ENCODE peak calls at places on chromosomes 13 and 19, in five cellular contexts. One of them, this sample, is unnamed.
A peak's percentile ranks its signal among the peaks of the same experiment; 100 is the strongest.

GRCh38 chr13:29937836-29938235 is 87.4 kb upstream of the UBL3 start:
- DNase-seq in neural progenitor cell: no peak
- DNase-seq in mucosa of descending colon: no peak
- DNase-seq in H7: peak; percentile 59
- DNase-seq in lower lobe of right lung: no peak
- DNase-seq in this sample: no peak

GRCh38 chr19:49567722-49568454 is 12.5 kb downstream of the NOSIP start:
- DNase-seq in H7: peak; percentile 16
- DNase-seq in mucosa of descending colon: peak; percentile 72
- DNase-seq in lower lobe of right lung: no peak
- DNase-seq in neural progenitor cell: no peak
- DNase-seq in this sample: peak; percentile 52

GRCh38 chr13:60572003-60572792 is 175.2 kb downstream of the TDRD3 start:
- DNase-seq in lower lobe of right lung: no peak
- DNase-seq in H7: peak; percentile 57
- DNase-seq in neural progenitor cell: peak; percentile 20
- DNase-seq in mucosa of descending colon: peak; percentile 11
- DNase-seq in this sample: no peak

GRCh38 chr19:31332096-31332495 is 17.1 kb downstream of the TSHZ3 start:
- DNase-seq in lower lobe of right lung: no peak
- DNase-seq in neural progenitor cell: no peak
- DNase-seq in mucosa of descending colon: no peak
- DNase-seq in H7: no peak
- DNase-seq in this sample: no peak

GRCh38 chr13:79997244-79997643 is 343.7 kb downstream of the SPRY2 start:
- DNase-seq in H7: no peak
- DNase-seq in lower lobe of right lung: no peak
- DNase-seq in mucosa of descending colon: no peak
- DNase-seq in neural progenitor cell: no peak
- DNase-seq in this sample: no peak

GRCh38 chr13:67827992-67828391 is 597.9 kb upstream of the PCDH9 start:
- DNase-seq in neural progenitor cell: no peak
- DNase-seq in H7: no peak
- DNase-seq in mucosa of descending colon: no peak
- DNase-seq in lower lobe of right lung: no peak
- DNase-seq in this sample: no peak

GRCh38 chr13:44904982-44905381 is 84.3 kb downstream of the NUFIP1 start:
- DNase-seq in H7: no peak
- DNase-seq in lower lobe of right lung: no peak
- DNase-seq in mucosa of descending colon: peak; percentile 45
- DNase-seq in neural progenitor cell: no peak
- DNase-seq in this sample: peak; percentile 89

GRCh38 chr19:44003461-44004134 is 841 bp downstream of the ZNF230 start:
- DNase-seq in mucosa of descending colon: peak; percentile 13
- DNase-seq in neural progenitor cell: peak; percentile 33
- DNase-seq in H7: peak; percentile 13
- DNase-seq in lower lobe of right lung: peak; percentile 45
- DNase-seq in this sample: peak; percentile 12

GRCh38 chr19:3585301-3586123 is at the start of gene GIPC3:
- DNase-seq in neural progenitor cell: no peak
- DNase-seq in H7: peak; percentile 86
- DNase-seq in mucosa of descending colon: no peak
- DNase-seq in lower lobe of right lung: no peak
- DNase-seq in this sample: peak; percentile 43

GRCh38 chr13:67258482-67258881 is 28.3 kb upstream of the PCDH9 start:
- DNase-seq in neural progenitor cell: peak; percentile 22
- DNase-seq in mucosa of descending colon: no peak
- DNase-seq in lower lobe of right lung: no peak
- DNase-seq in H7: peak; percentile 7
- DNase-seq in this sample: no peak

GRCh38 chr19:16262618-16263017 is 62.0 kb upstream of the KLF2 start:
- DNase-seq in lower lobe of right lung: no peak
- DNase-seq in mucosa of descending colon: peak; percentile 60
- DNase-seq in H7: peak; percentile 28
- DNase-seq in neural progenitor cell: no peak
- DNase-seq in this sample: no peak

GRCh38 chr13:48570225-48570828 is 37.4 kb upstream of the RCBTB2 start:
- DNase-seq in H7: no peak
- DNase-seq in neural progenitor cell: no peak
- DNase-seq in mucosa of descending colon: no peak
- DNase-seq in lower lobe of right lung: peak; percentile 62
- DNase-seq in this sample: no peak

GRCh38 chr19:3046621-3047306 is 15.5 kb downstream of the TLE5 start:
- DNase-seq in neural progenitor cell: peak; percentile 93
- DNase-seq in H7: peak; percentile 96
- DNase-seq in mucosa of descending colon: no peak
- DNase-seq in lower lobe of right lung: peak; percentile 49
- DNase-seq in this sample: no peak

GRCh38 chr19:34430738-34431625 is 2.8 kb downstream of the UBA2 start:
- DNase-seq in lower lobe of right lung: no peak
- DNase-seq in H7: peak; percentile 80
- DNase-seq in mucosa of descending colon: peak; percentile 27
- DNase-seq in neural progenitor cell: peak; percentile 66
- DNase-seq in this sample: peak; percentile 73

GRCh38 chr19:17294051-17294891 is 9.0 kb downstream of the ABHD8 start:
- DNase-seq in neural progenitor cell: peak; percentile 48
- DNase-seq in lower lobe of right lung: peak; percentile 62
- DNase-seq in H7: peak; percentile 97
- DNase-seq in mucosa of descending colon: peak; percentile 62
- DNase-seq in this sample: no peak

GRCh38 chr19:31718041-31718440 is 368.8 kb upstream of the TSHZ3 start:
- DNase-seq in mucosa of descending colon: no peak
- DNase-seq in lower lobe of right lung: no peak
- DNase-seq in H7: no peak
- DNase-seq in neural progenitor cell: no peak
- DNase-seq in this sample: no peak

GRCh38 chr19:29685326-29685725 is 20.1 kb downstream of the PLEKHF1 start:
- DNase-seq in neural progenitor cell: no peak
- DNase-seq in H7: no peak
- DNase-seq in lower lobe of right lung: no peak
- DNase-seq in mucosa of descending colon: no peak
- DNase-seq in this sample: no peak

GRCh38 chr19:2702170-2703076 is at the start of gene GNG7:
- DNase-seq in H7: peak; percentile 100
- DNase-seq in lower lobe of right lung: peak; percentile 96
- DNase-seq in neural progenitor cell: peak; percentile 97
- DNase-seq in mucosa of descending colon: peak; percentile 98
- DNase-seq in this sample: peak; percentile 81

GRCh38 chr13:24692541-24692940 is 12.3 kb downstream of the ATP12A start:
- DNase-seq in lower lobe of right lung: no peak
- DNase-seq in neural progenitor cell: no peak
- DNase-seq in mucosa of descending colon: no peak
- DNase-seq in H7: no peak
- DNase-seq in this sample: no peak

GRCh38 chr19:37654833-37655688 is at the start of gene ZFP30:
- DNase-seq in neural progenitor cell: peak; percentile 93
- DNase-seq in H7: peak; percentile 90
- DNase-seq in mucosa of descending colon: peak; percentile 89
- DNase-seq in lower lobe of right lung: peak; percentile 91
- DNase-seq in this sample: peak; percentile 79

GRCh38 chr13:94664889-94665288 is 47.5 kb downstream of the SOX21 start:
- DNase-seq in neural progenitor cell: no peak
- DNase-seq in lower lobe of right lung: no peak
- DNase-seq in mucosa of descending colon: no peak
- DNase-seq in H7: no peak
- DNase-seq in this sample: no peak

GRCh38 chr13:38755792-38756191 is 68.9 kb downstream of the FREM2 start:
- DNase-seq in mucosa of descending colon: no peak
- DNase-seq in lower lobe of right lung: no peak
- DNase-seq in H7: no peak
- DNase-seq in neural progenitor cell: no peak
- DNase-seq in this sample: no peak

GRCh38 chr13:85798999-85799646 is at the start of gene SLITRK6:
- DNase-seq in mucosa of descending colon: peak; percentile 17
- DNase-seq in neural progenitor cell: peak; percentile 74
- DNase-seq in lower lobe of right lung: no peak
- DNase-seq in H7: peak; percentile 3
- DNase-seq in this sample: peak; percentile 26
- H3K4me3 ChIP-seq in mucosa of descending colon: no peak within 1 kb of the TSS
- H3K4me3 ChIP-seq in neural progenitor cell: peak within 1 kb of the TSS; percentile 23
- H3K4me3 ChIP-seq in lower lobe of right lung: peak within 1 kb of the TSS; percentile 6
- H3K4me3 ChIP-seq in H7: no peak within 1 kb of the TSS
- H3K4me3 ChIP-seq in this sample: no peak within 1 kb of the TSS

GRCh38 chr19:42204684-42205083 is 12.8 kb downstream of the DEDD2 start:
- DNase-seq in mucosa of descending colon: no peak
- DNase-seq in neural progenitor cell: no peak
- DNase-seq in H7: peak; percentile 87
- DNase-seq in lower lobe of right lung: no peak
- DNase-seq in this sample: no peak

GRCh38 chr19:42203700-42204099 is 13.8 kb downstream of the DEDD2 start:
- DNase-seq in lower lobe of right lung: no peak
- DNase-seq in mucosa of descending colon: no peak
- DNase-seq in H7: no peak
- DNase-seq in neural progenitor cell: no peak
- DNase-seq in this sample: no peak

GRCh38 chr19:42208612-42209011 is 8.9 kb downstream of the DEDD2 start:
- DNase-seq in neural progenitor cell: no peak
- DNase-seq in mucosa of descending colon: no peak
- DNase-seq in lower lobe of right lung: no peak
- DNase-seq in H7: no peak
- DNase-seq in this sample: no peak

GRCh38 chr19:42207767-42208259 is 9.7 kb downstream of the DEDD2 start:
- DNase-seq in lower lobe of right lung: peak; percentile 63
- DNase-seq in neural progenitor cell: no peak
- DNase-seq in H7: peak; percentile 27
- DNase-seq in mucosa of descending colon: no peak
- DNase-seq in this sample: no peak

GRCh38 chr19:42206871-42207755 is 10.4 kb downstream of the DEDD2 start:
- DNase-seq in H7: peak; percentile 34
- DNase-seq in neural progenitor cell: no peak
- DNase-seq in lower lobe of right lung: no peak
- DNase-seq in mucosa of descending colon: no peak
- DNase-seq in this sample: no peak
- H3K36me3 ChIP-seq in H7: peaks cover 35% of the 10 kb centered on the region
- H3K36me3 ChIP-seq in neural progenitor cell: no peaks in the 10 kb centered on the region
- H3K36me3 ChIP-seq in lower lobe of right lung: peaks cover 98% of the 10 kb centered on the region
- H3K36me3 ChIP-seq in mucosa of descending colon: peaks cover 9% of the 10 kb centered on the region
- H3K36me3 ChIP-seq in this sample: peaks cover 68% of the 10 kb centered on the region

DNA sequence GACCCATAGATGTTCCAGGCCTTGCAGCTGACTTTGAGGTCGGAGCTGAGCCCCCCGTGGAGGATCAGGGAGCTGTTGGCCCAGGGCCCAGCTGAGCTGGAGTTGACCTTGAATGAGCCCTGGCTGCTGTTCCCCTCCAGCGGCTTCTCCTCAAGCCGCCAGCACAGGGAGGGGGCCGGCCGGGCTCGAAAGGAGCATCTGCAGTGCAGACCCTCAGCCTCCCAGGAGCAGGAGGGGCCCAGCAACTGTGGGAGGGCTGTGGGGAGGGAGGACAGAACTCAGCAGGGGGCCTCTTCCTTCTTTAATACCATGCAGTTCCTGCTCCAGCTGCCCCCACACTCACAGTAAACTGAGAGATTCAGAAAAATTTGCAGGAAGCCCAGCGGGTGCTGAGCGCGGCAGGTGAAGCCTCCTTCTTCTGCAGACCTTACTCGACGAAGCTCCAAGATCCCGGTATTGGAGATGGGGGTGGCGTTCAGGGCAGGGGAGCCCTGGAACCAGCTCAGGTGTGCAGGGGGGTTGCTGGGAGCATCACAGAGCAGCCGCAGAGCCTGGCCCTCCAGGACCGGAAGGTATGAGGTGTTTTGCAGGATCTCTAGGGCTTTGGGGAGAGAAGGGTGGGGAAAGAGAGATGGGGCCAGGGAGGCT is 2.6 kb downstream of the SIGLEC5 start:
- DNase-seq in H7: no peak
- DNase-seq in neural progenitor cell: no peak
- DNase-seq in mucosa of descending colon: no peak
- DNase-seq in lower lobe of right lung: no peak
- DNase-seq in this sample: no peak
- H3K4me3 ChIP-seq in H7: no peak overlapping the region
- H3K4me3 ChIP-seq in neural progenitor cell: no peak overlapping the region
- H3K4me3 ChIP-seq in mucosa of descending colon: no peak overlapping the region
- H3K4me3 ChIP-seq in lower lobe of right lung: no peak overlapping the region
- H3K4me3 ChIP-seq in this sample: no peak overlapping the region

GRCh38 chr19:45264781-45265317 is 13.8 kb downstream of the MARK4 start:
- DNase-seq in mucosa of descending colon: no peak
- DNase-seq in H7: peak; percentile 52
- DNase-seq in lower lobe of right lung: no peak
- DNase-seq in neural progenitor cell: no peak
- DNase-seq in this sample: no peak

GRCh38 chr19:45263013-45263412 is 11.9 kb downstream of the MARK4 start:
- DNase-seq in neural progenitor cell: no peak
- DNase-seq in mucosa of descending colon: no peak
- DNase-seq in lower lobe of right lung: no peak
- DNase-seq in H7: peak; percentile 43
- DNase-seq in this sample: no peak

GRCh38 chr19:45258862-45259261 is 7.8 kb downstream of the MARK4 start:
- DNase-seq in lower lobe of right lung: no peak
- DNase-seq in H7: no peak
- DNase-seq in neural progenitor cell: no peak
- DNase-seq in mucosa of descending colon: no peak
- DNase-seq in this sample: no peak

GRCh38 chr19:45265375-45265774 is 14.3 kb downstream of the MARK4 start:
- DNase-seq in mucosa of descending colon: no peak
- DNase-seq in H7: no peak
- DNase-seq in neural progenitor cell: no peak
- DNase-seq in lower lobe of right lung: no peak
- DNase-seq in this sample: no peak

GRCh38 chr19:45262570-45262969 is 11.5 kb downstream of the MARK4 start:
- DNase-seq in mucosa of descending colon: no peak
- DNase-seq in neural progenitor cell: no peak
- DNase-seq in H7: no peak
- DNase-seq in lower lobe of right lung: no peak
- DNase-seq in this sample: no peak
- H3K36me3 ChIP-seq in mucosa of descending colon: no peaks in the 10 kb centered on the region
- H3K36me3 ChIP-seq in neural progenitor cell: no peaks in the 10 kb centered on the region
- H3K36me3 ChIP-seq in H7: peaks cover 2% of the 10 kb centered on the region
- H3K36me3 ChIP-seq in lower lobe of right lung: peaks cover 16% of the 10 kb centered on the region
- H3K36me3 ChIP-seq in this sample: peaks cover 6% of the 10 kb centered on the region

GRCh38 chr13:113585828-113586355 is 1.3 kb downstream of the TFDP1 start:
- DNase-seq in neural progenitor cell: no peak
- DNase-seq in H7: peak; percentile 43
- DNase-seq in mucosa of descending colon: no peak
- DNase-seq in lower lobe of right lung: peak; percentile 44
- DNase-seq in this sample: peak; percentile 7
- H3K4me3 ChIP-seq in neural progenitor cell: peak overlapping the region; percentile 78
- H3K4me3 ChIP-seq in H7: peak overlapping the region; percentile 57
- H3K4me3 ChIP-seq in mucosa of descending colon: peak overlapping the region; percentile 34
- H3K4me3 ChIP-seq in lower lobe of right lung: peak overlapping the region; percentile 64
- H3K4me3 ChIP-seq in this sample: peak overlapping the region; percentile 49

DNA sequence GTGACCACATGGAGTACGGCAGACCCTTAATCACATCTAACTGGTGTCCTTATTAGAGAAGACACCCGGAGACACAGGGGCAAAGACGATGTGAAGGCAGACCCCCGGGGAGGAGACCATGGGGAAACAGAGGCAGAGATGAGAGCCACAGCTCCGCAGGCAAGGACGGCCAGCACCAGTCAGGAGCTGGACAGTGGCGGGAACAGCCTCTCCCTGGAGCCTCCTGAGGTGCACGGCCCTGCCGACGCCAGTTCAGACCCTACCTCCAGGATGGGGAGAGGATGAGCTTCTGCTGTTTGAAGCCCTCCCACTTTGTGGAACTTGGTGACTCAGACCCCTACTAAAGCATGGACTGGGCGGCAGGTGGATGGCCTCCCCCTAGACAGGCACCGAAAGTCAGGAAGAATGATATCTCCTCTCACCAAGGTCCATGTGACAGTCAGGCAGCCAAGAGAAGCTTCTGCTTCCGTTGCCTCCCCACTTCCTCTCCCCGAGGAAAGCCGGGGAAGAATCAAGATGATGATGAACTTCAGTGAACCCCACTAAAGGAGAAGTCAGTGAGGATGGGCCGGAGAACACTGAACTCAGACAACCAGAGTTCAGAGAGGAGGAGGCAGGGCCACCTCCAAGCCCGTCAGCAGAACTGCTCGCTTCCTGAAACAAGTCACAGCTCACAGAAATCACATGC is 25.4 kb downstream of the RAB20 start:
- DNase-seq in mucosa of descending colon: no peak
- DNase-seq in lower lobe of right lung: peak; percentile 80
- DNase-seq in neural progenitor cell: no peak
- DNase-seq in H7: no peak
- DNase-seq in this sample: no peak
- H3K36me3 ChIP-seq in mucosa of descending colon: no peaks in the 10 kb centered on the region
- H3K36me3 ChIP-seq in lower lobe of right lung: peaks cover 5% of the 10 kb centered on the region
- H3K36me3 ChIP-seq in neural progenitor cell: no peaks in the 10 kb centered on the region
- H3K36me3 ChIP-seq in H7: no peaks in the 10 kb centered on the region
- H3K36me3 ChIP-seq in this sample: no peaks in the 10 kb centered on the region

This sample was measured in HAP-1.